ENCODE peak calls at places on chromosome 21, in six cellular contexts. L, A, B, W, V and N are unnamed samples.

GRCh38 chr21:41965045-41965444 is 11.2 kb upstream of the C2CD2 start:
- DNase-seq in L (no peak), A (no peak), B (no peak), W (no peak), V (no peak), N (no peak)

GRCh38 chr21:38839683-38840286 is 34.1 kb downstream of the ETS2 start:
- DNase-seq in L (peak), A (no peak), B (no peak), W (no peak), V (peak), N (no peak)

GRCh38 chr21:29849735-29850176 is 90.0 kb downstream of the GRIK1 start:
- DNase-seq in L (peak), A (peak), B (peak), W (peak), V (peak), N (peak)

GRCh38 chr21:34266322-34266721 is 97.5 kb upstream of the KCNE2 start:
- DNase-seq in L (no peak), A (no peak), B (no peak), W (no peak), V (no peak), N (no peak)

GRCh38 chr21:45316871-45317400 is 29.2 kb upstream of the POFUT2 start:
- DNase-seq in L (no peak), A (no peak), B (no peak), W (no peak), V (no peak), N (no peak)

GRCh38 chr21:23977971-23978370 is 1629.3 kb downstream of the MRPL39 start:
- DNase-seq in L (no peak), A (no peak), B (no peak), W (no peak), V (peak), N (no peak)

GRCh38 chr21:31110430-31110829 is 72.2 kb upstream of the KRTAP19-8 start:
- DNase-seq in L (no peak), A (no peak), B (no peak), W (no peak), V (no peak), N (no peak)

GRCh38 chr21:45584786-45585185 is 42.5 kb upstream of the SLC19A1 start:
- DNase-seq in L (no peak), A (no peak), B (no peak), W (no peak), V (no peak), N (no peak)

GRCh38 chr21:41622831-41623548 is 115.0 kb upstream of the TMPRSS2 start:
- DNase-seq in L (no peak), A (no peak), B (no peak), W (no peak), V (no peak), N (no peak)

GRCh38 chr21:45366931-45367401 is 38.0 kb upstream of the COL18A1 start:
- DNase-seq in L (peak), A (peak), B (no peak), W (peak), V (no peak), N (peak)

DNA sequence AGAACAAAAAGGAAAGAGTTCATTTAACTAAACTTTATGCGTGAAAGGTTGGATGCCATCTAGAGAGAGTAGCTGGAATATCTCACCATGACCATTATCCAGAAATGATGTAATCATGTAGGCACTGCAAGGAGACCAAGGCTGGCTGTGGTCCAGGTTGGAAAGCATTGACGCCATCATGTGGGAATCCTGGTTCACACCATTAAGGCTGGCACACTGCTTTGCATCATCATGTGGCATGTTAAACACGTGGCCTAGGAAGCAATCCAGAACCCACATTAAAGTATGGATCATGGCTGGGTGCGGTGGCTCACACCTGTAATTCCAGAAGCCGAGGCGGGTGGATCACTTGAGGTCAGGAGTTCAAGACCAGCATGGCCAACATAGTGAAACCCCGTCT is 4.3 kb downstream of the ADAMTS1 start:
- DNase-seq in L (peak), A (no peak), B (no peak), W (peak), V (peak), N (peak)
- TF ChIP-seq CTCF in L (no peak), A (no peak), B (no peak), W (peak), V (no peak), N (no peak)

GRCh38 chr21:36615274-36615964 is 83.5 kb upstream of the SIM2 start:
- DNase-seq in L (no peak), A (no peak), B (no peak), W (no peak), V (no peak), N (no peak)
- TF ChIP-seq CTCF in L (no peak), A (no peak), B (peak), W (no peak), V (no peak), N (no peak)

GRCh38 chr21:43925096-43925481 is 60.1 kb downstream of the AGPAT3 start:
- DNase-seq in L (no peak), A (peak), B (no peak), W (no peak), V (peak), N (no peak)
- TF ChIP-seq CTCF in L (no peak), A (peak), B (no peak), W (no peak), V (no peak), N (no peak)

GRCh38 chr21:28445081-28445830 is 547.4 kb downstream of the LTN1 start:
- DNase-seq in L (peak), A (no peak), B (no peak), W (no peak), V (peak), N (no peak)

GRCh38 chr21:28444131-28444530 is 548.5 kb downstream of the LTN1 start:
- DNase-seq in L (no peak), A (no peak), B (no peak), W (no peak), V (no peak), N (no peak)

GRCh38 chr21:28442624-28443023 is 550.1 kb downstream of the LTN1 start:
- DNase-seq in L (peak), A (no peak), B (no peak), W (no peak), V (peak), N (no peak)

GRCh38 chr21:28442085-28442484 is 550.6 kb downstream of the LTN1 start:
- DNase-seq in L (no peak), A (no peak), B (no peak), W (no peak), V (no peak), N (no peak)

DNA sequence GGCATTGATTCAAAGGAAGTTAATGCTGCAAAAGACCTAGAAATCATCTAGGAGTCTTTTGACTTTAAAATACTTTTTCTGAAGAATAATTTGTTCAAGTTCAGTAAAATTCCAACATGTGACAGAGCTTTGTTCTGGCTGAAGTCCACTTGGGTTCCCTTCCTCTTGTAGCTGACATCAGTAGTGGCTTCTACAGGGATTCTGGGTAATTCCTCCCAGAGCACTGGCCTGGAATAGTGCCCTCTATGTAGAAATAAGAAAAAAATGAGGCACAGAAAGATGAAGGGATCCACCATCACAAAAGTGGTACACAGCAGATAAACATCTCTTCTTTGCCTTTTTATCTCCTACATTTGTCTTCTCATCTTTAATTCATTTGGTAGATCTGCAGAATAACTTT is 548.1 kb downstream of the LTN1 start:
- DNase-seq in L (no peak), A (no peak), B (no peak), W (no peak), V (no peak), N (no peak)
- TF ChIP-seq CTCF in L (no peak), A (no peak), B (no peak), W (no peak), V (no peak), N (no peak)

DNA sequence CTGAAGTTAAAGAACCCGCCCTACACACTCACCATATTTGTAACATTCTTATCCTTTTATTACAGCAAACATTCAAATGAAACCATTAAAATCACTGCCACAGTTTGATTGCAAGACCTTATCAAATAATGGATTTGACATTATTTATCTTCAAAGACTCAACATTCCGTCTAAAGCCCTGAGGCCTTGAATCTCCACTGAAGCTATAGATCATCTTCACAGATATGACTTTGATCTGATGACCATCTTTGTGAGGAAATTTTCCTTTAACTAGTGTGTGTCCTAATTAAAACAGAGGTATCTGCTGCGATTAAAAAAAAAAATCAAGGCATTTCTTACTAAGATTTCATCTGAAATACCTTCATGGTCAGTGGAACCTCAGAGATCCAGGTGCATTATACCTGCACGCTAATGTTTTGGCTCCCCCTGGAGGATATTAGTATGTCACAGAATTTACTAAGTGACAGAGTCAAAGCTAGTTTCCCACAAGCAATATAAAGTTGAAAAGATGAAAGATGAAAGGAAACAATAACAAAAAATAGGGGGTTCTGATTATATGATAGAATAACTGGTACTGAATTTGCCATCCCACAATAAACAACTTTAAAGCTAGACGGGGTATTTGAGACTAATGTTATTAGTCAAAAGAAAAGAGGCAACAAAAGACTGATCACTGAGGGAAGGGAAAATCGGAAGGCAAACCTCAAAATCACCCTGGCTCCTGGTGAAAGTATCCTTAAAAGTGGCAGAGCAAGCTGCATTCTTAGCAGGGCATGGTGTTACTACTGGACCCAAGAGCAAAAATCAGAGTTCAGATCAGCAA is 923.4 kb downstream of the NCAM2 start:
- DNase-seq in L (peak), A (no peak), B (no peak), W (no peak), V (peak), N (no peak)
- TF ChIP-seq CTCF in L (peak), A (peak), B (peak), W (no peak), V (peak), N (no peak)

GRCh38 chr21:17476006-17476405 is 36.8 kb upstream of the CXADR start:
- DNase-seq in L (no peak), A (no peak), B (no peak), W (no peak), V (no peak), N (no peak)

GRCh38 chr21:17482928-17483327 is 29.9 kb upstream of the CXADR start:
- DNase-seq in L (no peak), A (no peak), B (no peak), W (no peak), V (no peak), N (no peak)

GRCh38 chr21:17479606-17480005 is 33.2 kb upstream of the CXADR start:
- DNase-seq in L (no peak), A (no peak), B (no peak), W (no peak), V (no peak), N (no peak)
- TF ChIP-seq CTCF in L (no peak), A (no peak), B (no peak), W (no peak), V (no peak), N (no peak)